ENCODE peak calls at places on chromosome 5, in four cellular contexts. O, J, C and E are unnamed samples.

GRCh38 chr5:6737043-6737941 is 24.1 kb downstream of the TENT4A start:
- DNase-seq in C (no peak), O (no peak), J (no peak), E (peak; percentile 70)

GRCh38 chr5:56986631-56986957 is 34.7 kb upstream of the MIER3 start:
- DNase-seq in J (no peak), C (no peak), O (no peak), E (no peak)

GRCh38 chr5:144201578-144201977 is 30.9 kb downstream of the KCTD16 start:
- DNase-seq in O (no peak), C (no peak), J (no peak), E (no peak)

GRCh38 chr5:149455889-149456409 is 76.9 kb upstream of the IL17B start:
- DNase-seq in C (no peak), J (no peak), O (no peak), E (no peak)

GRCh38 chr5:179763215-179763945 is 30.4 kb upstream of the LTC4S start:
- DNase-seq in J (peak; percentile 73), O (peak; percentile 23), C (peak; percentile 72), E (peak; percentile 81)

GRCh38 chr5:57417320-57417719 is 65.3 kb downstream of the ACTBL2 start:
- DNase-seq in O (no peak), C (no peak), J (no peak), E (no peak)

GRCh38 chr5:100900796-100901731 is 2.0 kb downstream of the ST8SIA4 start:
- DNase-seq in C (peak; percentile 48), J (peak; percentile 89), O (peak; percentile 84), E (peak; percentile 94)

GRCh38 chr5:135993248-135993893 is 35.4 kb upstream of the TGFBI start:
- DNase-seq in O (no peak), C (no peak), J (no peak), E (no peak)

GRCh38 chr5:29367176-29367833 is 1826.2 kb upstream of the CDH6 start:
- DNase-seq in J (no peak), O (no peak), C (no peak), E (no peak)

GRCh38 chr5:17374157-17374556 is 123.9 kb upstream of the TAF11L2 start:
- DNase-seq in C (no peak), O (no peak), J (no peak), E (no peak)

GRCh38 chr5:110965773-110966581 is 105.5 kb upstream of the TSLP start:
- DNase-seq in O (no peak), J (no peak), C (no peak), E (no peak)

GRCh38 chr5:32865475-32865874 is 154.4 kb downstream of the NPR3 start:
- DNase-seq in O (no peak), C (no peak), J (no peak), E (no peak)

GRCh38 chr5:134511796-134512660 is 13.4 kb upstream of the JADE2 start:
- DNase-seq in O (no peak), C (peak; percentile 57), J (peak; percentile 84), E (peak; percentile 92)

GRCh38 chr5:78006449-78006848 is 230.3 kb upstream of the TBCA start:
- DNase-seq in O (no peak), J (no peak), C (no peak), E (no peak)

GRCh38 chr5:44603496-44604272 is 205.1 kb upstream of the MRPS30 start:
- DNase-seq in O (no peak), C (no peak), J (no peak), E (no peak)

GRCh38 chr5:94793816-94794198 is 175.3 kb downstream of the SLF1 start:
- DNase-seq in O (no peak), J (no peak), C (no peak), E (no peak)

GRCh38 chr5:123156577-123157296 is 67.7 kb downstream of the PRDM6 start:
- DNase-seq in J (no peak), C (no peak), O (no peak), E (no peak)

GRCh38 chr5:127934791-127935256 is 148.7 kb upstream of the SLC12A2 start:
- DNase-seq in O (no peak), J (no peak), C (no peak), E (no peak)

GRCh38 chr5:38291355-38291754 is 33.0 kb downstream of the EGFLAM start:
- DNase-seq in C (no peak), O (no peak), J (no peak), E (no peak)

GRCh38 chr5:68534131-68534940 is 318.8 kb downstream of the PIK3R1 start:
- DNase-seq in O (no peak), C (no peak), J (no peak), E (no peak)

GRCh38 chr5:368162-369084 is 46.9 kb downstream of the AHRR start:
- DNase-seq in O (no peak), J (peak; percentile 68), C (no peak), E (peak; percentile 78)

GRCh38 chr5:57366744-57367143 is 115.9 kb downstream of the ACTBL2 start:
- DNase-seq in J (no peak), C (no peak), O (no peak), E (no peak)

GRCh38 chr5:21573915-21574314 is 1279.2 kb downstream of the CDH12 start:
- DNase-seq in J (no peak), C (no peak), O (no peak), E (no peak)

GRCh38 chr5:177471610-177472356 is 1.7 kb downstream of the DBN1 start:
- DNase-seq in O (no peak), J (peak; percentile 88), C (no peak), E (no peak)

GRCh38 chr5:91183743-91184142 is 199.4 kb downstream of the ARRDC3 start:
- DNase-seq in J (no peak), O (no peak), C (no peak), E (no peak)

GRCh38 chr5:42994285-42995151 is 45.6 kb downstream of the ANXA2R start:
- DNase-seq in O (peak; percentile 81), C (peak; percentile 92), J (peak; percentile 92), E (peak; percentile 96)

GRCh38 chr5:91867799-91868198 is 484.7 kb upstream of the ARRDC3 start:
- DNase-seq in J (no peak), C (no peak), O (no peak), E (no peak)

GRCh38 chr5:157917909-157918809 is 59.2 kb upstream of the CLINT1 start:
- DNase-seq in O (peak; percentile 29), J (peak; percentile 82), C (peak; percentile 61), E (peak; percentile 86)

GRCh38 chr5:418681-419121 is 24.3 kb upstream of the EXOC3 start:
- DNase-seq in J (peak; percentile 57), O (no peak), C (no peak), E (peak; percentile 70)

GRCh38 chr5:155532621-155533314 is 519.2 kb downstream of the KIF4B start:
- DNase-seq in O (no peak), J (no peak), C (no peak), E (no peak)

GRCh38 chr5:31502506-31502905 is 29.4 kb downstream of the DROSHA start:
- DNase-seq in J (no peak), C (no peak), O (no peak), E (no peak)

GRCh38 chr5:43569236-43569635 is 12.4 kb upstream of the PAIP1 start:
- DNase-seq in O (no peak), C (no peak), J (no peak), E (no peak)

GRCh38 chr5:134091626-134092121 is 22.8 kb upstream of the TCF7 start:
- DNase-seq in O (no peak), J (peak; percentile 19), C (no peak), E (peak; percentile 41)

GRCh38 chr5:149110406-149110805 is 30.9 kb upstream of the ABLIM3 start:
- DNase-seq in C (no peak), J (no peak), O (no peak), E (no peak)

GRCh38 chr5:1430121-1430795 is 15.0 kb downstream of the SLC6A3 start:
- DNase-seq in C (no peak), O (no peak), J (peak; percentile 59), E (peak; percentile 64)

GRCh38 chr5:81650992-81651391 is 99.9 kb downstream of the SSBP2 start:
- DNase-seq in O (no peak), C (no peak), J (no peak), E (no peak)

GRCh38 chr5:154110781-154111180 is 72.0 kb downstream of the MFAP3 start:
- DNase-seq in O (no peak), J (no peak), C (no peak), E (no peak)

GRCh38 chr5:167485395-167485794 is 806.0 kb upstream of the WWC1 start:
- DNase-seq in O (no peak), C (no peak), J (no peak), E (no peak)

GRCh38 chr5:14675865-14676300 is 11.4 kb downstream of the OTULIN start:
- DNase-seq in O (no peak), C (no peak), J (no peak), E (no peak)

GRCh38 chr5:45038366-45038987 is 229.7 kb downstream of the MRPS30 start:
- DNase-seq in J (no peak), O (no peak), C (peak; percentile 63), E (no peak)